ENCODE peak calls at places on chromosomes 13 and 19, in eight cellular contexts. I is NCI-H460, E is brain microvascular endothelial cell, X is NCI-H226, R is EH, J is germinal center, T is substantia nigra, A is left cardiac atrium. P is an unnamed sample.

GRCh38 chr13:111046590-111047141 is 68.4 kb upstream of the ARHGEF7 start:
- DNase-seq in T (no peak), I (no peak), J (no peak), R (peak; percentile 55), A (no peak), X (no peak), E (peak; percentile 59), P (no peak)

GRCh38 chr19:3178377-3178972 is at the start of gene S1PR4:
- DNase-seq in R (no peak), T (no peak), X (no peak), I (no peak), J (peak; percentile 83), E (no peak), A (no peak), P (peak; percentile 81)

GRCh38 chr13:20567881-20568528 is 1.0 kb downstream of the IFT88 start:
- DNase-seq in I (no peak), J (no peak), A (no peak), X (no peak), R (peak; percentile 8), E (peak; percentile 7), T (no peak), P (no peak)

GRCh38 chr13:26599885-26600284 is 42.4 kb downstream of the WASF3 start:
- DNase-seq in J (no peak), T (no peak), X (no peak), E (no peak), A (no peak), I (no peak), R (no peak), P (no peak)

GRCh38 chr19:14052470-14052869 is 9.4 kb downstream of the PALM3 start:
- DNase-seq in X (no peak), I (no peak), J (no peak), A (no peak), E (no peak), T (no peak), R (no peak), P (no peak)

GRCh38 chr13:113551081-113552000 is 33.2 kb upstream of the TFDP1 start:
- DNase-seq in T (no peak), R (no peak), E (no peak), A (no peak), X (no peak), J (no peak), I (no peak), P (no peak)

GRCh38 chr19:14519860-14520407 is 1.7 kb upstream of the DNAJB1 start:
- DNase-seq in I (no peak), R (peak; percentile 68), J (no peak), E (no peak), T (no peak), A (no peak), X (peak; percentile 60), P (no peak)

GRCh38 chr19:8567522-8568172 is 9.6 kb downstream of the MYO1F start:
- DNase-seq in I (no peak), E (no peak), X (no peak), R (no peak), J (no peak), A (peak; percentile 47), T (peak; percentile 4), P (no peak)

GRCh38 chr13:111187879-111188643 is 73.0 kb downstream of the ARHGEF7 start:
- DNase-seq in T (no peak), R (no peak), J (no peak), X (peak; percentile 55), E (no peak), A (no peak), I (no peak), P (no peak)

GRCh38 chr19:35176183-35176570 is 21.6 kb downstream of the FXYD5 start:
- DNase-seq in J (no peak), X (no peak), R (no peak), T (no peak), E (no peak), A (no peak), I (no peak), P (no peak)

GRCh38 chr13:55000043-55000442 is 1971.4 kb downstream of the OLFM4 start:
- DNase-seq in R (no peak), A (no peak), T (no peak), E (no peak), J (no peak), I (no peak), X (no peak), P (no peak)

GRCh38 chr13:112880221-112880641 is 88.8 kb upstream of the MCF2L start:
- DNase-seq in I (no peak), R (no peak), A (no peak), J (no peak), X (no peak), T (no peak), E (no peak), P (no peak)

GRCh38 chr19:37989855-37990254 is 82.8 kb downstream of the SIPA1L3 start:
- DNase-seq in T (no peak), R (no peak), I (no peak), E (no peak), J (no peak), X (no peak), A (no peak), P (no peak)

GRCh38 chr13:45564108-45564507 is 51.4 kb downstream of the ERICH6B start:
- DNase-seq in X (peak; percentile 56), R (peak; percentile 45), T (no peak), J (no peak), E (peak; percentile 54), I (no peak), A (no peak), P (no peak)

GRCh38 chr13:64075543-64076271 is 2660.1 kb upstream of the PCDH20 start:
- DNase-seq in J (no peak), A (no peak), E (no peak), R (no peak), T (no peak), I (peak; percentile 68), X (no peak), P (no peak)

GRCh38 chr13:29454931-29455481 is 140.5 kb downstream of the SLC7A1 start:
- DNase-seq in I (no peak), R (peak; percentile 37), X (peak; percentile 11), J (peak; percentile 40), T (no peak), E (no peak), A (no peak), P (no peak)